ENCODE peak calls at places on chromosomes 16 and 17, in four cellular contexts. One of them, this sample, is unnamed.

GRCh38 chr16:17379121-17379571 is 91.6 kb downstream of the XYLT1 start:
- DNase-seq in GM12892: no peak
- DNase-seq in GM12878: no peak
- DNase-seq in HepG2: no peak
- DNase-seq in this sample: no peak

GRCh38 chr17:45149669-45150603 is 1.7 kb downstream of the HEXIM1 start:
- DNase-seq in GM12892: no peak
- DNase-seq in GM12878: no peak
- DNase-seq in HepG2: no peak
- DNase-seq in this sample: no peak

GRCh38 chr16:82652826-82653225 is 26.1 kb downstream of the CDH13 start:
- DNase-seq in GM12892: no peak
- DNase-seq in GM12878: no peak
- DNase-seq in HepG2: no peak
- DNase-seq in this sample: no peak

GRCh38 chr16:69833357-69833781 is 71.2 kb downstream of the WWP2 start:
- DNase-seq in GM12892: no peak
- DNase-seq in GM12878: no peak
- DNase-seq in HepG2: no peak
- DNase-seq in this sample: no peak

GRCh38 chr17:45967378-45967777 is 31.7 kb upstream of the STH start:
- DNase-seq in GM12892: no peak
- DNase-seq in GM12878: no peak
- DNase-seq in HepG2: no peak
- DNase-seq in this sample: no peak

GRCh38 chr17:59421722-59422121 is 90.3 kb downstream of the YPEL2 start:
- DNase-seq in GM12892: no peak
- DNase-seq in GM12878: no peak
- DNase-seq in HepG2: peak
- DNase-seq in this sample: no peak

GRCh38 chr17:82101301-82101715 is 3.3 kb upstream of the FASN start:
- DNase-seq in GM12892: no peak
- DNase-seq in GM12878: no peak
- DNase-seq in HepG2: no peak
- DNase-seq in this sample: no peak

GRCh38 chr17:8192070-8192815 is 2.3 kb upstream of the BORCS6 start:
- DNase-seq in GM12892: no peak
- DNase-seq in GM12878: peak
- DNase-seq in HepG2: peak
- DNase-seq in this sample: no peak

GRCh38 chr17:81480140-81480917 is 32.3 kb downstream of the ACTG1 start:
- DNase-seq in GM12892: no peak
- DNase-seq in GM12878: no peak
- DNase-seq in HepG2: no peak
- DNase-seq in this sample: no peak

GRCh38 chr16:83200005-83200779 is 573.4 kb downstream of the CDH13 start:
- DNase-seq in GM12892: no peak
- DNase-seq in GM12878: no peak
- DNase-seq in HepG2: no peak
- DNase-seq in this sample: no peak

GRCh38 chr16:85019659-85020245 is 7.8 kb upstream of the KIAA0513 start:
- DNase-seq in GM12892: no peak
- DNase-seq in GM12878: no peak
- DNase-seq in HepG2: no peak
- DNase-seq in this sample: no peak

GRCh38 chr16:75660321-75660720 is 12.7 kb downstream of the TERF2IP start:
- DNase-seq in GM12892: no peak
- DNase-seq in GM12878: no peak
- DNase-seq in HepG2: no peak
- DNase-seq in this sample: no peak

GRCh38 chr17:78517421-78517820 is 59.8 kb downstream of the DNAH17 start:
- DNase-seq in GM12892: no peak
- DNase-seq in GM12878: no peak
- DNase-seq in HepG2: no peak
- DNase-seq in this sample: no peak

GRCh38 chr17:491086-492014 is 138.7 kb upstream of the RPH3AL start:
- DNase-seq in GM12892: peak
- DNase-seq in GM12878: no peak
- DNase-seq in HepG2: peak
- DNase-seq in this sample: peak

GRCh38 chr17:78940708-78941107 is 15.5 kb upstream of the TIMP2 start:
- DNase-seq in GM12892: no peak
- DNase-seq in GM12878: no peak
- DNase-seq in HepG2: peak
- DNase-seq in this sample: no peak

GRCh38 chr17:39231587-39232551 is 6.1 kb upstream of the STAC2 start:
- DNase-seq in GM12892: peak
- DNase-seq in GM12878: no peak
- DNase-seq in HepG2: no peak
- DNase-seq in this sample: peak

GRCh38 chr17:27804113-27804512 is 3.8 kb upstream of the NOS2 start:
- DNase-seq in GM12892: no peak
- DNase-seq in GM12878: no peak
- DNase-seq in HepG2: no peak
- DNase-seq in this sample: no peak

GRCh38 chr17:27805520-27806146 is 5.3 kb upstream of the NOS2 start:
- DNase-seq in GM12892: peak
- DNase-seq in GM12878: peak
- DNase-seq in HepG2: peak
- DNase-seq in this sample: peak

GRCh38 chr17:27800522-27800921 is at the start of gene NOS2:
- DNase-seq in GM12892: no peak
- DNase-seq in GM12878: no peak
- DNase-seq in HepG2: peak
- DNase-seq in this sample: no peak

GRCh38 chr17:27802962-27803680 is 2.8 kb upstream of the NOS2 start:
- DNase-seq in GM12892: no peak
- DNase-seq in GM12878: no peak
- DNase-seq in HepG2: no peak
- DNase-seq in this sample: no peak

GRCh38 chr17:27802033-27802432 is 1.7 kb upstream of the NOS2 start:
- DNase-seq in GM12892: no peak
- DNase-seq in GM12878: no peak
- DNase-seq in HepG2: no peak
- DNase-seq in this sample: no peak
- TF ChIP-seq POLR2A in GM12892: no peak
- TF ChIP-seq POLR2A in GM12878: no peak
- TF ChIP-seq POLR2A in HepG2: no peak
- TF ChIP-seq POLR2A in this sample: no peak

DNA sequence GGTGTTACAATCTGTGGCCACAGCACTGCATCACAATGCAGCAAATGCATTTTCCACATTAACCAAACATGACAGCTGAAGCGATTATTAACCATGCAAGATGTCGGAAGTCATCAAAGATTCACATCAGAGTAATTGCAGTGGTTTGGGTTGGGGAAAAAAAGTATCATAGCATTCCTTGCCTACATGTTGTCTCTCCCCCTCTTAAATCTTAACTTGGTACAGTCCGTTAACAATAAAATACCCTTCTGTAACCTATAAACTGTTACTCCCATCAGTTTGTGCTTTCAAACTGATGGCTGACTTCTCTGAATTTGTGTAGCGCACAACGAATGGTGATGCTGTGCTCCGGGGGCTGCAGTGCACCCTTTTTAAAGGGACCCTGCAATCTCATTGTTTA is 51.6 kb downstream of the NUP93 start:
- DNase-seq in GM12892: no peak
- DNase-seq in GM12878: no peak
- DNase-seq in HepG2: no peak
- DNase-seq in this sample: no peak
- TF ChIP-seq TAF1 in GM12892: no peak
- TF ChIP-seq TAF1 in GM12878: no peak
- TF ChIP-seq TAF1 in HepG2: no peak
- TF ChIP-seq TAF1 in this sample: no peak

DNA sequence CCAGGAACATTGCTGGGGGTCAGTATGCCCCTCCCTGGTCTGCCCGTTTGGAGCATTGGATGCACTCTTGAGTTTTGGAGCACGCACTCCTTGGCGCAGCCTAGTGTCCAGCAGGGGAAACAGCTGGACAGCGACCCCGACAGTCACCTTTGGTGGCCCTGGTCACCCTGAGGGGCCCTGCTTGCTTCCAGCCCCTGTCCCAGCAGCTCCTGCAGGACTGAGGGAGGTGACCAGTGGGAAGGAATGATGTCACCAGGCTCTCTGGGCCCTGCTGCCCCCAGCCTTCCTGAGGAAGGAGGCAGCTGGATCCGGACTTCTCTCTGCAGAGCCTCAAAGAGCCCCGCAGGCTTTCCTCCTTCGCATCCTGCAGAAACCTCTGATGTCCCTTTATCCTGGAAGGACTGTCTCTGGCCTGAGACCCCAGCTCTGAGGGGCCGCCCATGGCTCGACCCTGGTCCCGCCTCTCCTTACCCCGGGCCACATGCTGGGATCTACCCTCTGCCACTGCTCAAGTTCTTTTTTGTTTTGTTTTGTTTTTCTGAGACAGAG is 11.8 kb downstream of the ZSCAN10 start:
- DNase-seq in GM12892: no peak
- DNase-seq in GM12878: no peak
- DNase-seq in HepG2: no peak
- DNase-seq in this sample: no peak
- TF ChIP-seq POLR2A in GM12892: no peak
- TF ChIP-seq POLR2A in GM12878: no peak
- TF ChIP-seq POLR2A in HepG2: no peak
- TF ChIP-seq POLR2A in this sample: no peak

GRCh38 chr16:67098599-67098998 is 11.1 kb upstream of the PHAF1 start:
- DNase-seq in GM12892: no peak
- DNase-seq in GM12878: no peak
- DNase-seq in HepG2: no peak
- DNase-seq in this sample: no peak
- TF ChIP-seq TAF1 in GM12892: no peak
- TF ChIP-seq TAF1 in GM12878: no peak
- TF ChIP-seq TAF1 in HepG2: no peak
- TF ChIP-seq TAF1 in this sample: no peak

DNA sequence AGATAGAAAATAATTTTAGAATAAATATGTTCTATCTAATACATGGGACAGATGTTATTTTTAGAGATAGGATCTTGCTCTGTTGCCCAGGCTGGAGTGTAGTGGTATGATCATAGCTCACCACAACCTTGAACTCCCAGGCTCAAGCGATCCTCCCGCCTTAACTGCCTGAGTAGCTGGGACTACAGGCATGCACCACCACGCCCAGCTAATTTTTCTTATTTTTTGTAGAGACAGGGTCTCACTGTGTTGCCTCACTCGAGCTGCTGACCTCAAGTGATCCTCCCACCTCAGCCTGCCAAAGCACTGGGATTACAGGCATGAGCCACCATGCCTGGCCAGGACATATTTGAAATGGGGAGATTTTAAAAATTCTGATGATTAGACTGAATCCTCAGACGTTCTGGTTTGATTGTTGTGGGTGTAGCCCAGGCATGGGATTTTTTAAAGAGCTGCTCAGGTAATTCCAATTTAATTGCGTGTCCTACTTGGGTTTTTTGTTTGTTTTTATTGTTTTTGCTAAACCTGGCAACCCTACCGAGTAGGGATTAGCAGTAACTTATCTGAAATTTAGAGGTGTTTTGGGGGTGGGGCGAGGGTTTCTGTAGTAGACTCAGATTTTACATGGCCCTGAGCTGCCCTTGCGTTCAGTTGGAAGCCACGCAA is 142.9 kb downstream of the RAB11FIP4 start:
- DNase-seq in GM12892: no peak
- DNase-seq in GM12878: no peak
- DNase-seq in HepG2: no peak
- DNase-seq in this sample: no peak
- TF ChIP-seq POLR2A in GM12892: no peak
- TF ChIP-seq POLR2A in GM12878: no peak
- TF ChIP-seq POLR2A in HepG2: no peak
- TF ChIP-seq POLR2A in this sample: no peak

DNA sequence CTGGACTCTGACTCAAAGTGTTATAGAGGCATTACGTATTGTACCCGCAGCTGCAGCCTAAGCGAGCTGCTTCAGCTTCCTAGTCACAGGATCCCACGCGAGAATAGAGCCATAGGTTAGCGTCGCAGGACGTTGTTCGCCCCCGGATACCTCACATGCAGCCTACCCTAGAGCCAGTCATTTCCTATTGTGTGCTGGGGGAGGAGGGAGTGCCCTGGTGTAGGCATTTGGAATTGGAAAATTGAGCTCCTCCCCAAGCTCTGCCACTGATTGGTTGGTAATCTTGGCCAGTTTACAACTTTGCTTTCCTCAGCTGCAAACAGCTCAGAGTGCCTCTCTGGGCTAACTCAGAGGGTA is 530 bp downstream of the NAA60 start:
- DNase-seq in GM12892: no peak
- DNase-seq in GM12878: no peak
- DNase-seq in HepG2: peak
- DNase-seq in this sample: no peak
- TF ChIP-seq TAF1 in GM12892: peak
- TF ChIP-seq TAF1 in GM12878: peak
- TF ChIP-seq TAF1 in HepG2: peak
- TF ChIP-seq TAF1 in this sample: peak

This sample was measured in GM12891.